ENCODE peak calls at places on chromosomes 3 and 15, in six cellular contexts. One of them, this sample, is unnamed.

GRCh38 chr3:126676919-126677705 is 22.2 kb upstream of the TXNRD3 start:
- DNase-seq in heart left ventricle: no peak
- DNase-seq in EL: peak
- DNase-seq in HCT116: no peak
- DNase-seq in GM23338: no peak
- DNase-seq in iPS DF 6.9: no peak
- DNase-seq in this sample: peak

GRCh38 chr15:90099868-90100854 is 2.1 kb downstream of the IDH2 start:
- DNase-seq in heart left ventricle: no peak
- DNase-seq in EL: peak
- DNase-seq in HCT116: no peak
- DNase-seq in GM23338: no peak
- DNase-seq in iPS DF 6.9: no peak
- DNase-seq in this sample: no peak

GRCh38 chr3:28191363-28191762 is 50.1 kb upstream of the CMC1 start:
- DNase-seq in heart left ventricle: no peak
- DNase-seq in EL: peak
- DNase-seq in HCT116: no peak
- DNase-seq in GM23338: no peak
- DNase-seq in iPS DF 6.9: no peak
- DNase-seq in this sample: no peak

GRCh38 chr3:122064318-122064717 is 9.2 kb downstream of the CD86 start:
- DNase-seq in heart left ventricle: no peak
- DNase-seq in EL: no peak
- DNase-seq in HCT116: no peak
- DNase-seq in GM23338: no peak
- DNase-seq in iPS DF 6.9: no peak
- DNase-seq in this sample: no peak

GRCh38 chr3:49607796-49608195 is 53.5 kb downstream of the BSN start:
- DNase-seq in heart left ventricle: no peak
- DNase-seq in EL: no peak
- DNase-seq in HCT116: no peak
- DNase-seq in GM23338: peak
- DNase-seq in iPS DF 6.9: no peak
- DNase-seq in this sample: no peak

GRCh38 chr15:62099171-62099601 is 32.4 kb downstream of the C2CD4A start:
- DNase-seq in heart left ventricle: no peak
- DNase-seq in EL: peak
- DNase-seq in HCT116: no peak
- DNase-seq in GM23338: no peak
- DNase-seq in iPS DF 6.9: no peak
- DNase-seq in this sample: no peak

GRCh38 chr15:69798481-69799315 is 299.0 kb downstream of the TLE3 start:
- DNase-seq in heart left ventricle: no peak
- DNase-seq in EL: peak
- DNase-seq in HCT116: no peak
- DNase-seq in GM23338: no peak
- DNase-seq in iPS DF 6.9: no peak
- DNase-seq in this sample: no peak

GRCh38 chr15:81108427-81108826 is 25.6 kb upstream of the CFAP161 start:
- DNase-seq in heart left ventricle: no peak
- DNase-seq in EL: no peak
- DNase-seq in HCT116: no peak
- DNase-seq in GM23338: peak
- DNase-seq in iPS DF 6.9: no peak
- DNase-seq in this sample: no peak

GRCh38 chr3:23761440-23761896 is 44.3 kb upstream of the UBE2E1 start:
- DNase-seq in heart left ventricle: no peak
- DNase-seq in EL: peak
- DNase-seq in HCT116: peak
- DNase-seq in GM23338: peak
- DNase-seq in iPS DF 6.9: no peak
- DNase-seq in this sample: no peak

GRCh38 chr15:27990411-27991338 is 108.4 kb downstream of the OCA2 start:
- DNase-seq in heart left ventricle: no peak
- DNase-seq in EL: no peak
- DNase-seq in HCT116: no peak
- DNase-seq in GM23338: no peak
- DNase-seq in iPS DF 6.9: no peak
- DNase-seq in this sample: no peak

GRCh38 chr3:193548406-193548805 is 6.3 kb downstream of the ATP13A4 start:
- DNase-seq in heart left ventricle: no peak
- DNase-seq in EL: no peak
- DNase-seq in HCT116: no peak
- DNase-seq in GM23338: no peak
- DNase-seq in iPS DF 6.9: no peak
- DNase-seq in this sample: no peak

GRCh38 chr3:121152573-121152972 is 244.6 kb downstream of the STXBP5L start:
- DNase-seq in heart left ventricle: no peak
- DNase-seq in EL: peak
- DNase-seq in HCT116: peak
- DNase-seq in GM23338: peak
- DNase-seq in iPS DF 6.9: no peak
- DNase-seq in this sample: no peak

GRCh38 chr3:25478358-25478757 is 50.3 kb downstream of the RARB start:
- DNase-seq in heart left ventricle: no peak
- DNase-seq in EL: no peak
- DNase-seq in HCT116: no peak
- DNase-seq in GM23338: no peak
- DNase-seq in iPS DF 6.9: no peak
- DNase-seq in this sample: no peak

GRCh38 chr3:43296565-43296964 is 10.2 kb downstream of the SNRK start:
- DNase-seq in heart left ventricle: peak
- DNase-seq in EL: peak
- DNase-seq in HCT116: no peak
- DNase-seq in GM23338: no peak
- DNase-seq in iPS DF 6.9: no peak
- DNase-seq in this sample: peak

GRCh38 chr3:46846624-46847542 is 16.4 kb downstream of the MYL3 start:
- DNase-seq in heart left ventricle: no peak
- DNase-seq in EL: no peak
- DNase-seq in HCT116: no peak
- DNase-seq in GM23338: no peak
- DNase-seq in iPS DF 6.9: no peak
- DNase-seq in this sample: no peak

GRCh38 chr3:191440532-191440931 is 20.4 kb upstream of the PYDC2 start:
- DNase-seq in heart left ventricle: no peak
- DNase-seq in EL: no peak
- DNase-seq in HCT116: no peak
- DNase-seq in GM23338: no peak
- DNase-seq in iPS DF 6.9: no peak
- DNase-seq in this sample: no peak

GRCh38 chr3:189664311-189664710 is 33.1 kb downstream of the TP63 start:
- DNase-seq in heart left ventricle: no peak
- DNase-seq in EL: peak
- DNase-seq in HCT116: no peak
- DNase-seq in GM23338: no peak
- DNase-seq in iPS DF 6.9: no peak
- DNase-seq in this sample: no peak

GRCh38 chr3:137324114-137324513 is 366.3 kb downstream of the IL20RB start:
- DNase-seq in heart left ventricle: no peak
- DNase-seq in EL: no peak
- DNase-seq in HCT116: no peak
- DNase-seq in GM23338: no peak
- DNase-seq in iPS DF 6.9: no peak
- DNase-seq in this sample: no peak

GRCh38 chr3:192727032-192727847 is at the start of gene FGF12:
- DNase-seq in heart left ventricle: peak
- DNase-seq in EL: peak
- DNase-seq in HCT116: no peak
- DNase-seq in GM23338: peak
- DNase-seq in iPS DF 6.9: peak
- DNase-seq in this sample: no peak

GRCh38 chr3:68773401-68773800 is 158.9 kb downstream of the TAFA4 start:
- DNase-seq in heart left ventricle: no peak
- DNase-seq in EL: no peak
- DNase-seq in HCT116: no peak
- DNase-seq in GM23338: no peak
- DNase-seq in iPS DF 6.9: no peak
- DNase-seq in this sample: no peak

GRCh38 chr3:45688194-45688881 is 858 bp upstream of the SACM1L start:
- DNase-seq in heart left ventricle: no peak
- DNase-seq in EL: peak
- DNase-seq in HCT116: no peak
- DNase-seq in GM23338: peak
- DNase-seq in iPS DF 6.9: no peak
- DNase-seq in this sample: no peak

GRCh38 chr15:44035781-44036699 is 159.0 kb downstream of the FRMD5 start:
- DNase-seq in heart left ventricle: no peak
- DNase-seq in EL: no peak
- DNase-seq in HCT116: no peak
- DNase-seq in GM23338: no peak
- DNase-seq in iPS DF 6.9: no peak
- DNase-seq in this sample: no peak

GRCh38 chr3:21846976-21847375 is 96.0 kb upstream of the ZNF385D start:
- DNase-seq in heart left ventricle: no peak
- DNase-seq in EL: peak
- DNase-seq in HCT116: no peak
- DNase-seq in GM23338: no peak
- DNase-seq in iPS DF 6.9: no peak
- DNase-seq in this sample: no peak

GRCh38 chr15:36363335-36363734 is 216.1 kb upstream of the CDIN1 start:
- DNase-seq in heart left ventricle: no peak
- DNase-seq in EL: peak
- DNase-seq in HCT116: peak
- DNase-seq in GM23338: no peak
- DNase-seq in iPS DF 6.9: no peak
- DNase-seq in this sample: no peak

GRCh38 chr3:58200121-58200709 is 10.6 kb downstream of the DNASE1L3 start:
- DNase-seq in heart left ventricle: no peak
- DNase-seq in EL: no peak
- DNase-seq in HCT116: no peak
- DNase-seq in GM23338: no peak
- DNase-seq in iPS DF 6.9: no peak
- DNase-seq in this sample: no peak

This sample was measured in memory B cell.